ENCODE peak calls at places on chromosomes 2 and 18, in ten cellular contexts. A is HTR-8/SVneo; Y is A549; O is GM23248; M is AG10803; U is head of caudate nucleus; N is adipocyte; Q is NT2/D1; E is CD8-positive, alpha-beta memory T cell; C is smooth muscle cell of the brain vasculature. V is an unnamed sample.

GRCh38 chr2:235077046-235077445 is 125.2 kb downstream of the SH3BP4 start:
- DNase-seq in Y (no peak), M (peak), O (peak), Q (no peak), N (no peak), A (no peak), U (no peak), C (no peak), E (no peak), V (no peak)

GRCh38 chr2:206164261-206164862 is 4.7 kb downstream of the EEF1B2 start:
- DNase-seq in U (peak), Q (peak), C (peak), N (peak), Y (no peak), M (peak), A (peak), E (peak), O (peak), V (peak)

GRCh38 chr2:17083902-17084301 is 418.3 kb upstream of the CYRIA start:
- DNase-seq in Q (no peak), E (no peak), Y (no peak), C (no peak), N (peak), M (peak), O (peak), A (no peak), U (no peak), V (no peak)

GRCh38 chr2:171086352-171087290 is 74.1 kb downstream of the TLK1 start:
- DNase-seq in A (peak), U (no peak), N (peak), O (peak), Q (peak), M (peak), E (peak), Y (peak), C (peak), V (peak)

GRCh38 chr2:23410596-23410995 is 25.6 kb downstream of the KLHL29 start:
- DNase-seq in M (peak), A (no peak), U (no peak), Q (no peak), O (no peak), C (no peak), Y (no peak), N (no peak), E (no peak), V (no peak)

GRCh38 chr18:10530852-10531251 is 5.0 kb downstream of the NAPG start:
- DNase-seq in A (no peak), M (no peak), Y (no peak), U (no peak), N (no peak), C (no peak), E (no peak), O (peak), Q (no peak), V (no peak)

GRCh38 chr2:200861617-200862016 is 2.8 kb downstream of the CLK1 start:
- DNase-seq in C (no peak), U (no peak), Y (no peak), N (peak), E (no peak), M (no peak), A (no peak), Q (no peak), O (peak), V (no peak)

GRCh38 chr2:134070281-134070731 is 183.6 kb upstream of the MGAT5 start:
- DNase-seq in Y (no peak), U (no peak), E (no peak), C (peak), A (no peak), Q (no peak), N (no peak), M (no peak), O (no peak), V (no peak)

GRCh38 chr2:105595536-105595935 is 149.2 kb upstream of the NCK2 start:
- DNase-seq in Y (no peak), M (no peak), Q (no peak), U (no peak), N (no peak), C (no peak), E (no peak), O (peak), A (peak), V (no peak)

GRCh38 chr2:63060079-63060482 is 9.5 kb downstream of the OTX1 start:
- DNase-seq in N (no peak), E (no peak), A (no peak), M (no peak), O (peak), U (no peak), Y (no peak), C (no peak), Q (no peak), V (no peak)

GRCh38 chr2:218332288-218332687 is 24.4 kb upstream of the CATIP start:
- DNase-seq in M (no peak), O (no peak), C (no peak), Y (no peak), U (no peak), Q (no peak), N (no peak), A (no peak), E (no peak), V (no peak)

GRCh38 chr2:54859997-54860701 is 136.7 kb downstream of the EML6 start:
- DNase-seq in O (peak), E (no peak), Y (peak), N (peak), U (no peak), A (peak), M (peak), Q (no peak), C (peak), V (no peak)

GRCh38 chr2:9644021-9644420 is 13.2 kb upstream of the YWHAQ start:
- DNase-seq in U (no peak), Y (no peak), A (no peak), Q (no peak), C (no peak), N (no peak), E (no peak), M (no peak), O (no peak), V (no peak)

GRCh38 chr18:42683094-42683493 is 432.4 kb downstream of the RIT2 start:
- DNase-seq in M (no peak), O (no peak), U (no peak), A (no peak), Y (no peak), Q (no peak), C (no peak), N (no peak), E (no peak), V (no peak)

GRCh38 chr18:39435986-39436385 is 1870.4 kb upstream of the CELF4 start:
- DNase-seq in M (no peak), C (no peak), E (no peak), A (no peak), U (no peak), Y (no peak), O (no peak), N (no peak), Q (no peak), V (no peak)

GRCh38 chr18:75489493-75490190 is 62.1 kb upstream of the SMIM21 start:
- DNase-seq in Y (peak), A (peak), U (no peak), C (peak), O (peak), N (peak), M (peak), Q (no peak), E (no peak), V (no peak)

GRCh38 chr2:36502081-36502480 is 95.9 kb downstream of the FEZ2 start:
- DNase-seq in Y (no peak), N (no peak), C (no peak), O (no peak), E (no peak), A (no peak), Q (no peak), U (no peak), M (no peak), V (no peak)

GRCh38 chr2:156340818-156341481 is 8.4 kb upstream of the NR4A2 start:
- DNase-seq in A (no peak), C (no peak), O (peak), E (no peak), Y (no peak), M (peak), U (no peak), N (peak), Q (no peak), V (no peak)

GRCh38 chr2:119377266-119377972 is 10.6 kb downstream of the DBI start:
- DNase-seq in C (no peak), A (no peak), U (no peak), Y (no peak), N (no peak), E (no peak), Q (no peak), M (no peak), O (no peak), V (no peak)

GRCh38 chr2:238915596-238915995 is 67.7 kb downstream of the TWIST2 start:
- DNase-seq in M (no peak), Y (no peak), E (no peak), A (no peak), U (no peak), N (no peak), O (peak), Q (no peak), C (no peak), V (no peak)

GRCh38 chr2:43524180-43524965 is 71.5 kb downstream of the THADA start:
- DNase-seq in Y (peak), U (no peak), N (no peak), C (no peak), Q (no peak), E (no peak), M (peak), O (peak), A (no peak), V (no peak)

GRCh38 chr2:120944575-120944974 is 208.9 kb downstream of the GLI2 start:
- DNase-seq in U (no peak), C (no peak), A (no peak), O (no peak), E (no peak), Y (no peak), M (no peak), Q (no peak), N (no peak), V (no peak)

GRCh38 chr2:144504191-144504590 is 15.7 kb downstream of the ZEB2 start:
- DNase-seq in Y (no peak), N (no peak), U (no peak), A (no peak), E (no peak), O (peak), C (no peak), M (no peak), Q (no peak), V (no peak)